ENCODE peak calls at places on chromosomes 5 and 9, in ten cellular contexts. W is IMR-90; Q is WTC11; V is CD8-positive, alpha-beta T cell; L is astrocyte; D is AG09309; X is endodermal cell; Y is MCF 10A; R is H9; U is left ventricle myocardium inferior. G is an unnamed sample.

GRCh38 chr5:172189693-172190296 is 1.8 kb upstream of the STK10 start:
- DNase-seq in Y (no peak), W (no peak), U (no peak), Q (no peak), R (no peak), X (peak; percentile 60), D (no peak), V (no peak), L (no peak), G (no peak)

GRCh38 chr5:92652735-92653134 is 928.3 kb downstream of the NR2F1-AS1 start:
- DNase-seq in V (no peak), W (peak; percentile 71), Y (no peak), Q (no peak), X (no peak), R (no peak), L (no peak), D (peak; percentile 25), U (no peak), G (no peak)

GRCh38 chr5:39947657-39948056 is 522.9 kb upstream of the DAB2 start:
- DNase-seq in Y (peak; percentile 2), W (peak; percentile 2), U (no peak), R (no peak), V (no peak), X (no peak), D (no peak), Q (no peak), L (peak; percentile 43), G (no peak)

GRCh38 chr5:174553556-174553955 is 170.8 kb upstream of the MSX2 start:
- DNase-seq in V (no peak), L (peak; percentile 76), R (no peak), W (no peak), D (no peak), Y (no peak), U (no peak), Q (no peak), X (no peak), G (no peak)

GRCh38 chr9:4491621-4491975 is 1.3 kb downstream of the SLC1A1 start:
- DNase-seq in D (no peak), Q (peak; percentile 68), X (peak; percentile 94), W (no peak), L (no peak), U (no peak), V (no peak), Y (no peak), R (peak; percentile 83), G (no peak)

GRCh38 chr5:83151821-83152220 is 74.5 kb downstream of the XRCC4 start:
- DNase-seq in V (no peak), D (no peak), X (no peak), Y (peak; percentile 19), L (no peak), Q (no peak), U (no peak), R (no peak), W (peak; percentile 5), G (no peak)

GRCh38 chr5:23235246-23235645 is 272.2 kb upstream of the PRDM9 start:
- DNase-seq in Q (no peak), D (no peak), U (no peak), L (no peak), X (no peak), R (no peak), Y (peak; percentile 14), V (no peak), W (no peak), G (no peak)

GRCh38 chr5:151572657-151573368 is 18.3 kb downstream of the FAT2 start:
- DNase-seq in Y (peak; percentile 97), U (no peak), X (no peak), W (no peak), R (no peak), L (no peak), D (no peak), V (no peak), Q (no peak), G (no peak)

GRCh38 chr5:71666321-71666720 is 52.8 kb upstream of the CARTPT start:
- DNase-seq in X (no peak), L (no peak), U (no peak), W (no peak), V (no peak), Y (no peak), R (no peak), Q (no peak), D (no peak), G (no peak)

GRCh38 chr5:71658916-71659661 is 60.0 kb upstream of the CARTPT start:
- DNase-seq in D (no peak), V (no peak), L (no peak), W (no peak), X (no peak), Q (no peak), R (no peak), U (no peak), Y (peak; percentile 14), G (no peak)

GRCh38 chr5:71662381-71662780 is 56.7 kb upstream of the CARTPT start:
- DNase-seq in W (no peak), V (no peak), D (no peak), R (no peak), Q (no peak), X (no peak), Y (no peak), L (no peak), U (no peak), G (no peak)

GRCh38 chr5:71663166-71663565 is 55.9 kb upstream of the CARTPT start:
- DNase-seq in U (no peak), Y (no peak), L (no peak), W (no peak), D (no peak), X (no peak), Q (no peak), R (no peak), V (no peak), G (no peak)

DNA sequence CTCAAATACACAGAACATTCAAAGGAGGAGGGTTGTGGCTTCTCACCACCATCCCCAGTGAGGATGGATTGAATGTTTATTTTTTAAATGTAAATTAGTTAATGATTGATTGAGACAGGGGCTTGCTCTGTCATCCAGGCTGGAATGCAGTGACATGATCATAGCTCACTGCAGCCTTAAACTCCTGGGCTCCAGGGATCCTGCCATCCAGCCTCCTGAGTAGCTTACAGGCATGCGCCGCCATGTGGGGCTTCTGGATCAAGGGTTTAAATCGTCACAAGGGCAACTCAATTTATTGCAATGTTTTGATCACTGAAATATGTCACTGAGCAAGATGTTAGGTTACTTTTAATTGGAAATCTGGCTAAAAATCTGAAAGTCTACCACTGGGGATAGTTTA is 55.5 kb upstream of the CARTPT start:
- DNase-seq in X (no peak), W (no peak), U (no peak), V (no peak), R (no peak), L (no peak), Y (no peak), D (no peak), Q (no peak), G (no peak)
- TF ChIP-seq CTCF in X (no peak), W (no peak), U (no peak), V (no peak), R (no peak), L (no peak), Y (no peak), D (no peak), Q (no peak), G (no peak)

GRCh38 chr9:87180846-87181245 is 233.5 kb upstream of the GAS1 start:
- DNase-seq in X (no peak), W (no peak), U (no peak), R (no peak), Y (no peak), V (no peak), Q (no peak), L (peak; percentile 57), D (no peak), G (no peak)
- TF ChIP-seq CTCF in X (no peak), W (no peak), U (no peak), R (no peak), Y (no peak), V (no peak), Q (no peak), L (no peak), D (no peak), G (no peak)

GRCh38 chr5:167713186-167713585 is 578.3 kb upstream of the WWC1 start:
- DNase-seq in L (no peak), D (no peak), Y (no peak), V (no peak), U (no peak), Q (no peak), X (no peak), W (no peak), R (no peak), G (no peak)

GRCh38 chr5:167709625-167710024 is 581.8 kb upstream of the WWC1 start:
- DNase-seq in W (no peak), V (no peak), L (no peak), Y (no peak), R (no peak), Q (no peak), D (no peak), U (no peak), X (no peak), G (no peak)

GRCh38 chr5:167710444-167711025 is 580.9 kb upstream of the WWC1 start:
- DNase-seq in X (no peak), U (no peak), R (no peak), W (peak; percentile 12), V (no peak), L (peak; percentile 72), Q (no peak), Y (no peak), D (no peak), G (no peak)

GRCh38 chr5:167708449-167708848 is 583.0 kb upstream of the WWC1 start:
- DNase-seq in W (no peak), Q (no peak), Y (no peak), D (no peak), X (peak; percentile 66), R (no peak), U (no peak), L (no peak), V (no peak), G (no peak)
- TF ChIP-seq CTCF in W (no peak), Q (no peak), Y (no peak), D (no peak), X (peak; percentile 70), R (peak; percentile 50), U (peak; percentile 29), L (no peak), V (no peak), G (no peak)

GRCh38 chr9:134682651-134683364 is 41.2 kb downstream of the COL5A1 start:
- DNase-seq in L (no peak), D (no peak), Y (no peak), V (no peak), U (no peak), Q (no peak), W (no peak), R (no peak), X (no peak), G (no peak)

GRCh38 chr9:134685784-134686183 is 44.2 kb downstream of the COL5A1 start:
- DNase-seq in Y (no peak), X (no peak), D (no peak), U (no peak), R (no peak), L (no peak), Q (no peak), V (no peak), W (no peak), G (no peak)

GRCh38 chr9:134683714-134684374 is 42.2 kb downstream of the COL5A1 start:
- DNase-seq in Y (no peak), D (no peak), V (no peak), X (no peak), R (no peak), U (no peak), L (no peak), W (no peak), Q (no peak), G (no peak)

GRCh38 chr9:134682026-134682425 is 40.4 kb downstream of the COL5A1 start:
- DNase-seq in U (no peak), R (no peak), Q (no peak), D (no peak), L (no peak), X (no peak), Y (no peak), V (no peak), W (no peak), G (no peak)

DNA sequence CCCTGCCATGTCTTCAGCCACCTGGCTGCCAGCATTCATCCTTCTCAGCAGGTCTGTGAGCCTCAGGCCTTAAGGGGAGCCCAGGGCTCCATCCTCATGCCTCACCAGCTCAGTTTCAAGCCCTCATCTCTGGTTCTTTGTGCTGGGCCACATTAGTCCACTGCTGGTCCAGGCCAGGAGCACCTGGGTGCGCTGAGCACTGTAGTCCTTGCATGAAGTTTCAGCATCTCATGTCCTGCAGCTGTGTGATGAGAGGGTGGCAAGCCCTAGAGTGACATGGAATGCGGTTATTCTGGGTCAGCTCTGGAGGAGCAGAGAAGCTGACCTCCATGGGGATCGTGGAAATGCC is 42.7 kb downstream of the COL5A1 start:
- DNase-seq in X (no peak), D (no peak), W (no peak), R (no peak), U (no peak), Y (no peak), L (no peak), V (no peak), Q (no peak), G (no peak)
- TF ChIP-seq CTCF in X (no peak), D (no peak), W (no peak), R (no peak), U (no peak), Y (no peak), L (no peak), V (no peak), Q (no peak), G (no peak)